ENCODE peak calls at places on chromosomes 5 and 9, in five cellular contexts. F is adrenal gland, Q is right lobe of liver, S is IMR-90, R is tibial nerve. G is an unnamed sample.

GRCh38 chr9:136881691-136882108 is 4.6 kb upstream of the TRAF2 start:
- DNase-seq in Q (no peak), R (no peak), S (peak; percentile 44), F (peak; percentile 24), G (no peak)

GRCh38 chr5:91266184-91266705 is 116.9 kb downstream of the ARRDC3 start:
- DNase-seq in R (no peak), F (no peak), S (peak; percentile 73), Q (no peak), G (no peak)

GRCh38 chr5:108763222-108763864 is 15.6 kb downstream of the FER start:
- DNase-seq in R (no peak), F (no peak), S (no peak), Q (no peak), G (no peak)

GRCh38 chr9:119441338-119441737 is 72.1 kb upstream of the BRINP1 start:
- DNase-seq in Q (no peak), F (no peak), R (no peak), S (no peak), G (no peak)

GRCh38 chr5:26572486-26572885 is 465.9 kb downstream of the CDH9 start:
- DNase-seq in R (no peak), Q (no peak), S (no peak), F (no peak), G (no peak)

GRCh38 chr5:32413466-32414263 is 30.9 kb downstream of the ZFR start:
- DNase-seq in F (no peak), S (no peak), Q (no peak), R (no peak), G (no peak)

GRCh38 chr9:18610956-18611355 is 137.0 kb downstream of the ADAMTSL1 start:
- DNase-seq in S (peak; percentile 26), R (no peak), Q (no peak), F (no peak), G (no peak)

GRCh38 chr5:131230406-131230805 is 33.4 kb upstream of the CDC42SE2 start:
- DNase-seq in R (no peak), F (no peak), Q (no peak), S (no peak), G (no peak)

GRCh38 chr5:33118761-33119415 is 321.9 kb upstream of the TARS1 start:
- DNase-seq in R (no peak), S (peak; percentile 36), F (no peak), Q (no peak), G (no peak)

GRCh38 chr5:111563041-111563822 is 50.9 kb upstream of the STARD4 start:
- DNase-seq in R (no peak), F (no peak), S (peak; percentile 90), Q (no peak), G (no peak)

GRCh38 chr5:111227805-111228204 is 3.6 kb downstream of the CAMK4 start:
- DNase-seq in S (peak; percentile 16), F (no peak), Q (no peak), R (no peak), G (no peak)

GRCh38 chr9:9556865-9557803 is 1055.7 kb downstream of the PTPRD start:
- DNase-seq in F (no peak), Q (no peak), S (no peak), R (no peak), G (no peak)

GRCh38 chr5:55232985-55233928 is at the start of gene CCNO:
- DNase-seq in R (peak; percentile 35), F (peak; percentile 80), S (peak; percentile 66), Q (peak; percentile 78), G (peak; percentile 73)

GRCh38 chr5:142740903-142741302 is 29.3 kb upstream of the ARHGAP26 start:
- DNase-seq in R (no peak), Q (no peak), F (no peak), S (no peak), G (no peak)

GRCh38 chr9:12996971-12997370 is 222.2 kb downstream of the LURAP1L start:
- DNase-seq in S (no peak), F (no peak), R (no peak), Q (no peak), G (no peak)

GRCh38 chr5:172113036-172113435 is 75.0 kb downstream of the STK10 start:
- DNase-seq in R (no peak), Q (no peak), F (no peak), S (no peak), G (no peak)

GRCh38 chr9:135705376-135705775 is 3.4 kb downstream of the KCNT1 start:
- DNase-seq in R (no peak), Q (no peak), S (no peak), F (peak; percentile 53), G (peak; percentile 51)

GRCh38 chr5:150461231-150461630 is 11.7 kb upstream of the RPS14 start:
- DNase-seq in F (no peak), Q (no peak), S (no peak), R (no peak), G (peak; percentile 52)

GRCh38 chr9:17578911-17579793 is at the start of gene SH3GL2:
- DNase-seq in S (peak; percentile 4), Q (peak; percentile 51), R (no peak), F (no peak), G (peak; percentile 10)
- TF ChIP-seq POLR2A in S (no peak), Q (no peak), R (no peak), F (no peak), G (no peak)

GRCh38 chr5:138573223-138573622 is 2.0 kb downstream of the HSPA9 start:
- DNase-seq in S (no peak), Q (no peak), F (no peak), R (no peak), G (no peak)

GRCh38 chr5:138574744-138575193 is 432 bp downstream of the HSPA9 start:
- DNase-seq in Q (no peak), S (peak; percentile 24), F (peak; percentile 68), R (no peak), G (no peak)

GRCh38 chr5:138570871-138571270 is 4.3 kb downstream of the HSPA9 start:
- DNase-seq in Q (no peak), F (no peak), R (no peak), S (no peak), G (no peak)

GRCh38 chr5:138575194-138576015 is at the start of gene HSPA9:
- DNase-seq in F (peak; percentile 99), Q (peak; percentile 98), R (peak; percentile 98), S (peak; percentile 100), G (peak; percentile 99)

DNA sequence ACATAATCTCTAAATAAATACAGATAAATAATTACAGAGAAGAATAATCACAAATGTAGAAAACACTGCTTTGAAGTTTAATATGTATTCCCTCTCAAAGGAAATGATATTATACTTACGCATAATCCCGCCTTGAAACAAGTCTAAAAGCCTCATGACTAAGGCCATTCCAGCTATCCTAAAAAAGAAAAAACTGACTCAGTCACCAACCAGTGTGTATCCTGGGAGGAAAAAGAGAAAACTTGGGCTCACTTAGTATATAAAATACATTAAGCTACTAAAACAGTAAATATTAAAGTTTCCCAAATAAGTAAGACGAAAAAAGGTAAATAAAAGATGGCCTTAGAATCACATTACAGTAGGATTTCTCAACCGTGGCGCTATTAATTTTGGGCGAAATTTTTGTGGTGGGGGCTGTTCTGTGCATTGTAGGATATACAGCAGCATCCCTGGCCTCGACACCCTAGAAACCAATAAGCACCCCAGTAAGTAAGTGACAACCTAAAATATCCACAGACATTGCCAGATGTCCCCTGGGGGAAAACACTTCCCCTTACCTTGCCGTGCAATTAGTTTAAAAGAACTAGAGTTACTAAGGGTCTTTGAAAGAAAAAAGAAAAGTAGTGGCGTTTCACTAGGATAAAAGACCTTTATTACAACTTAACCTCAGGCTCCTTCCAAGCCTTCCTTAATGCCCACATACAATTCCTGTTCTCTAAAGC is 1.1 kb downstream of the HSPA9 start:
- DNase-seq in Q (no peak), F (no peak), R (no peak), S (peak; percentile 52), G (no peak)
- H3K4me3 ChIP-seq in Q (peak overlapping the region; percentile 94), F (peak overlapping the region; percentile 85), R (peak overlapping the region; percentile 100), S (peak overlapping the region; percentile 76), G (peak overlapping the region; percentile 88)

DNA sequence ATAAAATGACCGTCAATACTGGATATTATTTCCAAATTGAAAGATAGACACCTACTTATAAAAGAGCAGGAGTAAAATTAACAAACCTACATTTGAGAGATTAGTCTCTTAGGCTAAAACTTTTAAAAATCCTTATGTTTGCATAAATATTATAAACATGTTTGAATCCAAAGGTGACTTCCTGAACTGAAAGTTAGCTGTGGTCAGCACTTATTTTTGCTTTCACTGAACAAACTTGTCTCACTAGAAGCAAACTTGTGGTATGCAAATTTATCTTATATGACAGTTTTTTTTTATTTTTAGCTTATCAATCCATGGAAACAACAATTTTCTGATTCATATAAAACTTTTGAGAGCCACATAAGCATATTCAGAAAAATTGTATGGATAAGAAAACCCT is 502.6 kb upstream of the COX7C start:
- DNase-seq in R (no peak), Q (no peak), F (no peak), S (no peak), G (no peak)
- H3K27ac ChIP-seq in R (no peak overlapping the region), Q (no peak overlapping the region), F (no peak overlapping the region), S (no peak overlapping the region), G (no peak overlapping the region)

GRCh38 chr5:162047279-162047678 is 20.3 kb upstream of the GABRG2 start:
- DNase-seq in R (no peak), F (no peak), S (no peak), Q (no peak), G (no peak)
- TF ChIP-seq POLR2A in R (no peak), F (no peak), S (no peak), Q (no peak), G (no peak)

G was measured in ovary.